ENCODE peak calls at places on chromosomes 5 and 9, in nine cellular contexts. H, D, X, A, O, I, F, N and W are unnamed samples.

GRCh38 chr5:92147263-92147662 is 764.1 kb upstream of the ARRDC3 start:
- DNase-seq in I (no peak), N (no peak), A (no peak), D (no peak), F (no peak), O (no peak), H (no peak), X (no peak), W (no peak)

GRCh38 chr5:52063186-52063585 is 679.9 kb downstream of the ISL1 start:
- DNase-seq in X (no peak), D (no peak), I (no peak), A (no peak), N (no peak), H (no peak), F (no peak), O (no peak), W (no peak)

GRCh38 chr9:136975624-136976023 is 1.7 kb upstream of the PTGDS start:
- DNase-seq in I (no peak), O (peak; percentile 60), D (no peak), H (no peak), N (no peak), X (no peak), F (peak; percentile 44), A (no peak), W (no peak)

GRCh38 chr5:36239370-36240293 is 2.1 kb downstream of the NADK2 start:
- DNase-seq in O (no peak), N (no peak), D (no peak), A (no peak), X (no peak), I (no peak), H (no peak), F (no peak), W (no peak)

GRCh38 chr5:175743676-175744210 is 85.9 kb downstream of the HRH2 start:
- DNase-seq in O (no peak), X (no peak), H (no peak), F (no peak), A (no peak), N (no peak), I (no peak), D (peak; percentile 39), W (no peak)

GRCh38 chr9:100099722-100100042 is 639 bp downstream of the INVS start:
- DNase-seq in I (no peak), D (peak; percentile 49), A (no peak), O (peak; percentile 27), X (no peak), N (no peak), H (no peak), F (no peak), W (peak; percentile 3)

GRCh38 chr5:141778211-141778610 is 96.2 kb upstream of the ARAP3 start:
- DNase-seq in F (no peak), X (no peak), A (peak; percentile 68), I (peak; percentile 88), D (peak; percentile 87), O (no peak), N (no peak), H (no peak), W (no peak)

GRCh38 chr5:168312606-168313297 is 21.3 kb downstream of the WWC1 start:
- DNase-seq in A (no peak), N (no peak), F (no peak), X (no peak), O (no peak), D (peak; percentile 75), I (peak; percentile 23), H (no peak), W (no peak)

GRCh38 chr5:156815988-156816599 is 34.0 kb upstream of the PPP1R2B start:
- DNase-seq in F (no peak), A (peak; percentile 0), X (no peak), N (no peak), I (peak; percentile 36), D (peak; percentile 28), O (peak; percentile 51), H (no peak), W (no peak)

GRCh38 chr5:56329652-56330051 is 96.5 kb upstream of the ANKRD55 start:
- DNase-seq in A (no peak), N (no peak), F (no peak), O (no peak), H (no peak), X (no peak), I (no peak), D (no peak), W (no peak)